ENCODE peak calls at places on chromosomes 3 and 15, in ten cellular contexts. Z is upper lobe of left lung, E is A549, U is tibial nerve, L is SK-N-SH, H is sigmoid colon, B is transverse colon, C is H1, F is ovary, O is HepG2. K is an unnamed sample.

GRCh38 chr15:80998252-80998651 is 2.5 kb upstream of the TLNRD1 start:
- DNase-seq in Z (no peak), E (no peak), U (no peak), L (no peak), H (no peak), B (no peak), C (no peak), F (no peak), O (no peak), K (no peak)

GRCh38 chr15:41513282-41514227 is at the start of gene LTK:
- DNase-seq in Z (peak; percentile 60), E (no peak), U (no peak), L (peak; percentile 75), H (no peak), B (peak; percentile 52), C (no peak), F (no peak), O (no peak), K (no peak)

GRCh38 chr3:115885621-115886020 is 262.3 kb downstream of the GAP43 start:
- DNase-seq in Z (no peak), E (no peak), U (no peak), L (no peak), H (no peak), B (no peak), C (no peak), F (no peak), O (no peak), K (no peak)

GRCh38 chr15:67809441-67809840 is 15.9 kb upstream of the SKOR1 start:
- DNase-seq in Z (no peak), E (no peak), U (no peak), L (no peak), H (peak; percentile 34), B (no peak), C (no peak), F (no peak), O (no peak), K (no peak)

GRCh38 chr3:31770822-31771326 is 210.2 kb downstream of the OSBPL10 start:
- DNase-seq in Z (no peak), E (no peak), U (no peak), L (no peak), H (no peak), B (no peak), C (no peak), F (no peak), O (no peak), K (no peak)

GRCh38 chr3:190877925-190878324 is 15.4 kb upstream of the GMNC start:
- DNase-seq in Z (peak; percentile 49), E (no peak), U (no peak), L (peak; percentile 41), H (no peak), B (no peak), C (no peak), F (no peak), O (no peak), K (no peak)

GRCh38 chr3:196472286-196472685 is 31.3 kb downstream of the RNF168 start:
- DNase-seq in Z (no peak), E (no peak), U (no peak), L (no peak), H (no peak), B (no peak), C (no peak), F (no peak), O (no peak), K (no peak)

GRCh38 chr15:67125589-67126502 is 60.4 kb downstream of the SMAD3 start:
- DNase-seq in Z (no peak), E (peak; percentile 93), U (peak; percentile 91), L (no peak), H (peak; percentile 92), B (no peak), C (no peak), F (peak; percentile 79), O (no peak), K (peak; percentile 44)

GRCh38 chr3:47036145-47036544 is 56.7 kb downstream of the NBEAL2 start:
- DNase-seq in Z (no peak), E (no peak), U (no peak), L (no peak), H (no peak), B (no peak), C (no peak), F (no peak), O (no peak), K (no peak)

GRCh38 chr3:105435277-105435676 is 68.6 kb downstream of the ALCAM start:
- DNase-seq in Z (no peak), E (no peak), U (no peak), L (no peak), H (no peak), B (no peak), C (no peak), F (no peak), O (no peak), K (no peak)

GRCh38 chr15:55289011-55289572 is 521 bp downstream of the RAB27A start:
- DNase-seq in Z (peak; percentile 29), E (peak; percentile 35), U (peak; percentile 26), L (no peak), H (peak; percentile 72), B (peak; percentile 31), C (no peak), F (no peak), O (peak; percentile 21), K (peak; percentile 47)

GRCh38 chr3:74314696-74315095 is 299.8 kb downstream of the CNTN3 start:
- DNase-seq in Z (no peak), E (no peak), U (no peak), L (no peak), H (no peak), B (no peak), C (no peak), F (no peak), O (no peak), K (no peak)

GRCh38 chr3:74304419-74304818 is 310.0 kb downstream of the CNTN3 start:
- DNase-seq in Z (no peak), E (no peak), U (no peak), L (no peak), H (no peak), B (no peak), C (no peak), F (no peak), O (no peak), K (no peak)

DNA sequence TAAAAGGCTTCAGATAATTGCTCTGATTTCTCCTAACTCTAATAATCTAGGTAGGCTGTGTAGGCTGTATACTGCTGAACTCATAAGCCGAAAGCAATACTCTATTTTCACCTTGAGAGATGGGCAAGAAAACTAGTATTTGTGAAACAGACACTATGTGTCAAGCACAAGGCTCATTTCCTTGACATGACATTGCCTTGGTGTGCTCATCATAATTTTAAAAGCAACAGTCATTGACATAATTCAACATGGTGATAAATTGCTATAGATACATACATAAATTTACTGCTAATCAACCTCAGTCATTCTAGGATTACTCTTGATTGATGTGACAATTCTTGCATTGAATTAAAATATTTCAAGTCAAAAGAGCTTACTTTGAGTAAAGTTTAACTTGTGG is 304.7 kb downstream of the CNTN3 start:
- DNase-seq in Z (no peak), E (no peak), U (no peak), L (no peak), H (no peak), B (no peak), C (no peak), F (no peak), O (no peak), K (no peak)
- TF ChIP-seq EP300 in Z (no peak), E (no peak), U (no peak), L (no peak), H (no peak), B (no peak), C (no peak), F (no peak), O (no peak), K (no peak)

GRCh38 chr15:60424006-60424405 is 26.2 kb upstream of the ANXA2 start:
- DNase-seq in Z (no peak), E (no peak), U (no peak), L (no peak), H (no peak), B (no peak), C (no peak), F (no peak), O (no peak), K (no peak)

GRCh38 chr15:60421544-60421943 is 23.8 kb upstream of the ANXA2 start:
- DNase-seq in Z (no peak), E (no peak), U (no peak), L (no peak), H (no peak), B (no peak), C (no peak), F (no peak), O (no peak), K (no peak)

GRCh38 chr15:60428935-60429334 is 31.1 kb upstream of the ANXA2 start:
- DNase-seq in Z (no peak), E (no peak), U (no peak), L (no peak), H (no peak), B (no peak), C (no peak), F (no peak), O (no peak), K (no peak)

GRCh38 chr15:60423540-60423939 is 25.8 kb upstream of the ANXA2 start:
- DNase-seq in Z (no peak), E (peak; percentile 29), U (no peak), L (no peak), H (no peak), B (no peak), C (no peak), F (no peak), O (peak; percentile 44), K (no peak)

DNA sequence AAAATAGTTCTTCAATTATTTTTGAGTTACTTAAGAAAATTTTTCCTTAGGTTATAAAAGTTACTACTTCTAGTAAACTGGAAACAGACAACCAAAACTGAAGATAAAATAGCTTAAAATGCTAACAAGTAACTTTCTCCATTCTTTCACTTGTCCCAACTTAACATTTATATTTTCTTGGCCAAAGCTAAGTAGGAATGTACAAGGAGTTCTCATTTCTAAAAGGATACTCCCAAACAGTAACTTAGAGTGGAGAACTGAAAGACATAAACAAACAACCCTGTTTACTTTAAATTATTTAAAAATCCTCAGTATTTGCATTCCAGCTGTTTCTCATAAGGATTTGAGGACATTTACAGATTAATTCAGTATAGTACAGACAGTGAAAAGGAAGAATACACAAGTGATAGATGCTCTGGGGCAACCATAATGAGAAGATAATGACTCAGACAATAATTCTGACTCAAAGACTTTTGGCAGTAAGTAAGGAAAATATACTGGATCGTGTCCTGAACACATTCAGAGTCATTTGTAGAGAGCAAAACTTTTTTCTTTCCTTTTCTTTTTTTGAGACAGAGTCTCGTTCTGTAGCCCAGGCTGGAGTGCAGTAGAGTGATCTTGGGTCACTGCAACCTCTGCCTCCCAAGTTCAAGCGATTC is 29.2 kb upstream of the ANXA2 start:
- DNase-seq in Z (no peak), E (no peak), U (no peak), L (no peak), H (no peak), B (no peak), C (no peak), F (no peak), O (no peak), K (no peak)
- TF ChIP-seq EP300 in Z (no peak), E (no peak), U (peak; percentile 37), L (peak; percentile 39), H (no peak), B (no peak), C (no peak), F (no peak), O (no peak), K (no peak)

GRCh38 chr15:82146990-82147461 is 101.2 kb upstream of the MEX3B start:
- DNase-seq in Z (no peak), E (peak; percentile 61), U (no peak), L (no peak), H (no peak), B (no peak), C (no peak), F (no peak), O (peak; percentile 5), K (no peak)
- TF ChIP-seq EP300 in Z (no peak), E (no peak), U (no peak), L (peak; percentile 46), H (no peak), B (no peak), C (no peak), F (no peak), O (no peak), K (no peak)

GRCh38 chr15:92473784-92474183 is 80.1 kb downstream of the ST8SIA2 start:
- DNase-seq in Z (peak; percentile 34), E (no peak), U (no peak), L (no peak), H (no peak), B (no peak), C (no peak), F (no peak), O (no peak), K (no peak)
- TF ChIP-seq EP300 in Z (no peak), E (no peak), U (no peak), L (no peak), H (no peak), B (no peak), C (no peak), F (no peak), O (no peak), K (no peak)